ENCODE peak calls at places on chromosomes 4 and X, in eight cellular contexts. X is endothelial cell of umbilical vein, A is fibroblast of lung, K is GM23248, P is HCT116, C is adipocyte, Q is kidney, G is HepG2. M is an unnamed sample.
A peak's percentile ranks its signal among the peaks of the same experiment; 100 is the strongest.

GRCh38 chrX:130024127-130024526 is 41.7 kb downstream of the BCORL1 start:
- DNase-seq in P (peak; percentile 23), G (no peak), K (peak; percentile 75), A (peak; percentile 13), C (no peak), Q (peak; percentile 92), X (peak; percentile 28), M (peak; percentile 91)

GRCh38 chrX:7059214-7059838 is 88.2 kb upstream of the STS start:
- DNase-seq in A (no peak), G (no peak), X (no peak), P (no peak), K (no peak), C (no peak), Q (no peak), M (no peak)

GRCh38 chrX:25534096-25534495 is 518.3 kb upstream of the ARX start:
- DNase-seq in C (no peak), P (no peak), Q (no peak), X (peak; percentile 32), A (peak; percentile 0), G (no peak), K (no peak), M (no peak)

GRCh38 chr4:23238848-23239247 is 546.1 kb downstream of the GBA3 start:
- DNase-seq in C (no peak), G (no peak), Q (no peak), X (no peak), P (no peak), K (no peak), A (no peak), M (no peak)

GRCh38 chr4:184167576-184167975 is 50.1 kb downstream of the ENPP6 start:
- DNase-seq in Q (no peak), X (no peak), P (no peak), G (no peak), C (no peak), A (no peak), K (no peak), M (peak; percentile 89)

GRCh38 chr4:6692806-6693205 is 872 bp upstream of the S100P start:
- DNase-seq in G (peak; percentile 59), Q (no peak), C (peak; percentile 58), P (no peak), K (peak; percentile 61), X (no peak), A (no peak), M (no peak)

GRCh38 chr4:5782829-5783476 is 72.0 kb downstream of the EVC start:
- DNase-seq in P (no peak), Q (peak; percentile 32), K (no peak), C (no peak), G (no peak), A (no peak), X (no peak), M (no peak)

GRCh38 chr4:137070614-137071013 is 461.7 kb downstream of the PCDH18 start:
- DNase-seq in G (no peak), P (no peak), A (no peak), Q (no peak), C (no peak), X (no peak), K (no peak), M (peak; percentile 69)

GRCh38 chrX:23815376-23815775 is 32.4 kb downstream of the SAT1 start:
- DNase-seq in X (no peak), C (no peak), K (no peak), Q (no peak), P (no peak), A (no peak), G (no peak), M (no peak)

GRCh38 chrX:23820235-23820782 is 37.3 kb downstream of the SAT1 start:
- DNase-seq in Q (no peak), P (peak; percentile 36), G (no peak), X (no peak), K (no peak), A (peak; percentile 47), C (no peak), M (no peak)

GRCh38 chrX:23819385-23820234 is 36.6 kb downstream of the SAT1 start:
- DNase-seq in K (peak; percentile 12), Q (no peak), G (peak; percentile 35), P (no peak), C (no peak), A (peak; percentile 77), X (no peak), M (no peak)

GRCh38 chrX:23816179-23816578 is 33.2 kb downstream of the SAT1 start:
- DNase-seq in X (no peak), Q (no peak), G (no peak), K (no peak), P (no peak), A (no peak), C (no peak), M (peak; percentile 60)

DNA sequence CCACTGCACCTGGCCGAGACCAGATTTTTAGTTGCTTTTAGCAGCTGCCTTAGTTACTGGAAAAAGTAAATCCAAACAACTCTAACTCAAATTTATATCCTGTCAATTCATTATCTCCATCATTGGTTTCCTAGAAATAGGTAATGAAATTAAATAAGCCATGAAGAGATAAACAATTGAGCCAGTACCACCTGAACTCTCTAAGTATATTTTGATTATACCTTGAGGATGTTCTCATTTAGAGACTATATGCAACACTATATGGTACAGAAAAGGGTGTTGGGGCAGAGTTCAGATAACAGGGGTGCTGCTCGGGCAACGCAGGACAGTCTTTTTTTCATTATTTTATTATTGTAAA is 35.0 kb downstream of the SAT1 start:
- DNase-seq in Q (no peak), A (no peak), K (no peak), P (no peak), C (no peak), G (no peak), X (no peak), M (no peak)
- H3K9ac ChIP-seq in Q (no peak overlapping the region), A (no peak overlapping the region), K (no peak overlapping the region), P (no peak overlapping the region), C (no peak overlapping the region), G (no peak overlapping the region), X (no peak overlapping the region), M (no peak overlapping the region)

GRCh38 chrX:48736303-48736702 is 25.2 kb upstream of the GLOD5 start:
- DNase-seq in G (no peak), A (no peak), K (no peak), X (no peak), C (no peak), P (no peak), Q (no peak), M (no peak)

GRCh38 chrX:48736878-48737212 is 24.7 kb upstream of the GLOD5 start:
- DNase-seq in C (no peak), K (no peak), Q (no peak), G (no peak), X (no peak), A (no peak), P (no peak), M (no peak)

GRCh38 chrX:48741834-48742233 is 19.7 kb upstream of the GLOD5 start:
- DNase-seq in C (no peak), P (no peak), X (no peak), Q (no peak), G (no peak), K (no peak), A (no peak), M (no peak)

GRCh38 chrX:48737940-48738339 is 23.6 kb upstream of the GLOD5 start:
- DNase-seq in P (no peak), A (no peak), Q (no peak), K (peak; percentile 28), G (no peak), X (no peak), C (no peak), M (no peak)

DNA sequence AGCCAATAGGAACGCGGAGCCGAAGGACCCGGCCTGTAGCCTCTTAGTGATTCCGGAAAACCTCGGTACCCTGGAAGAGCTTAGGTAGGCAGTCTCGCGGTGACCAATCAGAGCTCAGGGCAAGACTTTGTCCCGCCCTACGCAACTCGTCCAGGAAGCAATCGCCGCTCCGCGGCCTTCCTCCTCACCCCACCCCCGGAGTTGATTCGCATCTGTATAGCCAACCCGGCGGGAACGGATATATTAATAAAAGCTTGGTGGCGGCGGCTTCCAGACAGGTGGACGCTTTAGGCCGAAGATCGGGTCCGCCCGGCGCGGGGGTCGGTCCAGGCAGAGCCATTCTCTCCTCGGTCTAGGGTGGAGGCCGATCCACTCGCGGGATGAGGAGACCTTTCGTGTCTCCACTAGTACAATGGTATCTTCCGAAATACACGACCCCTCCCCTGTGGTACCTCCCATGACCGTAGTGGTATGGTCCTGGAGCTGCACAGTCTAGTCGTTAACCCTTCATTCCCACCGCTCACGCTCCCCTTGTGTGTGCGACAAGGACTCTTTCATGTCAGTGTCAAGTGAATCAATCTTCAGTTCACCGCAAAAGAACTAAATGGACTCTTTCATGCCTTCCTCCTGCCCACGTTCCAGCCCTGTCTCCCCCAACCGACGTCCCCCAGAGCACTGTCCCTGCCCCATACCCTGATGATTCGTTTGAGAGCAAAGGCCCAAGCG is 24.2 kb upstream of the GLOD5 start:
- DNase-seq in C (peak; percentile 95), G (peak; percentile 95), A (peak; percentile 97), X (peak; percentile 95), P (peak; percentile 95), Q (peak; percentile 96), K (peak; percentile 96), M (peak; percentile 94)
- H3K4me3 ChIP-seq in C (peak overlapping the region; percentile 83), G (peak overlapping the region; percentile 61), A (peak overlapping the region; percentile 77), X (peak overlapping the region; percentile 58), P (peak overlapping the region; percentile 72), Q (peak overlapping the region; percentile 78), K (peak overlapping the region; percentile 87), M (peak overlapping the region; percentile 78)

DNA sequence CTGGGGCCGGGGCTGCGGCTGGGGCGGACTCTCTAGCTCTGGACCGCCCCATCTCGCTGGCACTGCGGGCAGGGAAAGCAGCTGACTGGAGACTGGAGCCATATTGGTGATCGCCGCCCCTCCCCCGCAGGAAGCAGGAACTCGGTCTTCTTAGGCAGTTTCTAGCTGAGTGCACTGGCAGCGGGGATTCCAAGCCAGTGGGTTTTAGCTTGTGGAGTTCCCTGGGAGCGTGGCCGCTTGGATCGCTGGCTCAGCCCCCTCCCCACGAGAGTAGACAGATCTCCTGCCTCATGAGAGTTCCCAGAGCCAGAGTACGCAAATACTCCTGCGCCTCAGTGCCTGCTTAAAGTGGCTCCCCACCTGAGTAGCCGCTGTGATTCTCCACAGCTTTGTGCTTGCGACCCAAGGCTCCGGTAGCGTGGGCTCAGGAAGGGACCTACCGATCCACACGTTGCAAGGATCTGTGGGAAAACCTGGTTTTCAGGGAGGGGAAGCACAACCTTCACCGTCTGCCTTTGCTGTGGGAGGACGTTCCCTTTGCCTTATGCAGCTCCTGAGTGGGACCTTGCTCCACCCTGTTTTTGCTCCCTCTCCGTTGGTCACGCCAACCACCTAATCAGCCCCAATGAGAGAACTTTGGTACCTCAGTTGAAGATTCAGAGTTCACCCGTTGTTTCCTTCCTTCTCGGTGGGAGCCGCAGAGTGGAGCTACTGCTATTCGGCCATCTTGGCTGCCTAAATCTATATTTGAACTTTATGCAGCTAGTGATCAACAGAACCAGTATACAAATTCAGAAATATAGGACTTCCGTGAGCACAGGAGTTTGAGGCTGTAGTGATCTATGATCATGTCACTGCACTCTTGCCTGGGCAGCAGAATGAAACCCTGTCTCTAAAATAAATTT is 803.9 kb upstream of the PCDH10 start:
- DNase-seq in X (no peak), K (no peak), P (no peak), Q (peak; percentile 41), G (no peak), C (no peak), A (no peak), M (no peak)
- H3K9ac ChIP-seq in X (no peak overlapping the region), K (no peak overlapping the region), P (no peak overlapping the region), Q (no peak overlapping the region), G (no peak overlapping the region), C (no peak overlapping the region), A (no peak overlapping the region), M (no peak overlapping the region)

GRCh38 chr4:3464911-3465697 is 2.0 kb downstream of the DOK7 start:
- DNase-seq in A (no peak), G (no peak), P (no peak), Q (peak; percentile 67), C (no peak), X (no peak), K (no peak), M (no peak)

GRCh38 chr4:3462321-3462789 is 751 bp upstream of the DOK7 start:
- DNase-seq in A (no peak), P (no peak), Q (peak; percentile 56), C (no peak), K (no peak), X (no peak), G (peak; percentile 40), M (no peak)

GRCh38 chr4:3464349-3464905 is 1.3 kb downstream of the DOK7 start:
- DNase-seq in P (no peak), Q (peak; percentile 68), C (no peak), G (no peak), K (no peak), A (no peak), X (no peak), M (no peak)

GRCh38 chr4:3462790-3463415 is at the start of gene DOK7:
- DNase-seq in C (peak; percentile 44), X (no peak), G (no peak), P (no peak), Q (peak; percentile 81), A (no peak), K (peak; percentile 17), M (peak; percentile 81)

DNA sequence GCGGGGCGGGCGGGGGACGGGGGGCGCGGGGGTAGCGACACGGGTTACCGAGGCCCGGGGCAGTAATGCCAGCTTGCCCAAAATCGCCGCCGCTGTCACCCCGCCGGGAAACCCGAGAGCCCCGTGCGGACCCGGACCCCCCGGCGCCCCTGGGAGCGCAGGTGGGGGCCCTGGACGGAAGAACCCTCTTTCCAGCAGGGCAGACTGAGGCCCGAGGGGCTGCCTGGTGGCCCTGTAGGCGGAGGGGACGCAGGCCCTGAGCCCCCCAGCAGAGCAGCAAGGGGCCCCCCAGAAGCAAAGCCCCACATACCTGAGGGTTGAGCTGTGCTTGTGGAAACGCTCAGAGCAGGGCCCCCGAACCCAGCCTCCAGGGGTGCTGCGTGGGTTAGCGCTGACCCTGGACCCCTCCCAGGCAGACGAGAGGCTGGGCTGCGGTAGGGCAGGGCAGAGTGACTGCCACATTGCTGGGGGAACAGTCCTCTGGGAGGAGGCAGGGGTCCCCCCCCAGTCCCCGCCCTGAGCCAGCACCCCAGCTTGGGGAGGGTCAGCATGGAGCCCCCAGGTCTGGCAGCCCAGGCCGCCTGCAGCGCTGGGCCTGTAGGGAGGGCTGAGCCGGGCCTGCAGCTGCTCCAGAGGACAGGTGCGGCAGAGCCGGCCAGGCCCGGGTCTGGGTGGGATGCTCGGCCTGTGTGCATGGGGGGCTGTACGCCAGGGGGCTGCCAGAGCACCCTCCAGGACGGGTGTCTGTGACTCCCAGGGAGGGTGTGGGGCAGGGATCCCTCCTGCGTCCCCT is 646 bp downstream of the DOK7 start:
- DNase-seq in C (no peak), P (no peak), A (no peak), G (no peak), X (no peak), K (no peak), Q (peak; percentile 68), M (no peak)
- H3K4me3 ChIP-seq in C (no peak overlapping the region), P (peak overlapping the region; percentile 49), A (no peak overlapping the region), G (no peak overlapping the region), X (no peak overlapping the region), K (no peak overlapping the region), Q (no peak overlapping the region), M (no peak overlapping the region)

M was measured in endodermal cell.